ENCODE peak calls at places on chromosomes 1 and 21, in five cellular contexts. O, Z, B, F and G are unnamed samples.
A peak's percentile ranks its signal among the peaks of the same experiment; 100 is the strongest.

GRCh38 chr1:161915978-161916377 is 107.7 kb downstream of the OLFML2B start:
- DNase-seq in O (no peak), Z (no peak), B (no peak), F (no peak), G (no peak)

GRCh38 chr1:31801450-31801849 is 14.4 kb downstream of the SPOCD1 start:
- DNase-seq in O (no peak), Z (no peak), B (no peak), F (no peak), G (peak; percentile 4)

GRCh38 chr1:172003766-172004530 is 162.7 kb downstream of the DNM3 start:
- DNase-seq in O (no peak), Z (no peak), B (no peak), F (peak; percentile 13), G (no peak)

GRCh38 chr1:227886993-227887696 is 60.6 kb downstream of the WNT9A start:
- DNase-seq in O (peak; percentile 71), Z (peak; percentile 79), B (no peak), F (peak; percentile 45), G (peak; percentile 9)

GRCh38 chr1:100995196-100995983 is 30.2 kb downstream of the DPH5 start:
- DNase-seq in O (no peak), Z (no peak), B (no peak), F (no peak), G (no peak)

GRCh38 chr1:243848165-243849088 is 1.6 kb downstream of the AKT3 start:
- DNase-seq in O (no peak), Z (no peak), B (no peak), F (no peak), G (no peak)

GRCh38 chr1:220137006-220137794 is 43.3 kb downstream of the IARS2 start:
- DNase-seq in O (no peak), Z (no peak), B (no peak), F (peak; percentile 47), G (no peak)

GRCh38 chr1:29461115-29461739 is 224.9 kb downstream of the PTPRU start:
- DNase-seq in O (no peak), Z (no peak), B (no peak), F (no peak), G (no peak)

GRCh38 chr1:214842856-214843255 is 239.7 kb upstream of the KCNK2 start:
- DNase-seq in O (no peak), Z (no peak), B (no peak), F (no peak), G (no peak)

GRCh38 chr21:14543983-14544382 is 2.1 kb downstream of the SAMSN1 start:
- DNase-seq in O (no peak), Z (no peak), B (no peak), F (no peak), G (no peak)

GRCh38 chr1:214439352-214440119 is 111.9 kb downstream of the PTPN14 start:
- DNase-seq in O (peak; percentile 58), Z (no peak), B (peak; percentile 21), F (peak; percentile 67), G (no peak)

GRCh38 chr1:153288634-153289275 is 24.0 kb downstream of the PGLYRP3 start:
- DNase-seq in O (no peak), Z (no peak), B (no peak), F (no peak), G (no peak)

GRCh38 chr1:76949503-76949902 is 82.2 kb downstream of the ST6GALNAC5 start:
- DNase-seq in O (no peak), Z (no peak), B (no peak), F (no peak), G (no peak)

GRCh38 chr1:92291372-92291999 is 7.3 kb downstream of the GLMN start:
- DNase-seq in O (no peak), Z (no peak), B (no peak), F (peak; percentile 83), G (no peak)

GRCh38 chr1:192635939-192636338 is at the start of gene RGS13:
- DNase-seq in O (no peak), Z (no peak), B (no peak), F (no peak), G (no peak)

GRCh38 chr1:112285808-112286207 is 110.2 kb upstream of the CTTNBP2NL start:
- DNase-seq in O (no peak), Z (no peak), B (no peak), F (no peak), G (no peak)

GRCh38 chr1:7721940-7722669 is 49.0 kb upstream of the VAMP3 start:
- DNase-seq in O (no peak), Z (no peak), B (no peak), F (no peak), G (no peak)

GRCh38 chr1:24673336-24673735 is 30.2 kb downstream of the SRRM1 start:
- DNase-seq in O (no peak), Z (no peak), B (no peak), F (peak; percentile 16), G (no peak)

GRCh38 chr1:226654508-226655124 is 84.5 kb downstream of the ITPKB start:
- DNase-seq in O (no peak), Z (no peak), B (peak; percentile 10), F (no peak), G (no peak)

GRCh38 chr1:21115098-21115760 is 61.5 kb downstream of the EIF4G3 start:
- DNase-seq in O (no peak), Z (no peak), B (no peak), F (no peak), G (no peak)

GRCh38 chr1:234672349-234673135 is 62.6 kb upstream of the IRF2BP2 start:
- DNase-seq in O (no peak), Z (no peak), B (no peak), F (no peak), G (no peak)

GRCh38 chr1:12475947-12476346 is 142.1 kb downstream of the DHRS3 start:
- DNase-seq in O (no peak), Z (no peak), B (no peak), F (no peak), G (no peak)

GRCh38 chr1:155226910-155227260 is 18.4 kb downstream of the MTX1 start:
- DNase-seq in O (peak; percentile 53), Z (peak; percentile 81), B (peak; percentile 56), F (peak; percentile 45), G (peak; percentile 53)

GRCh38 chr1:67285780-67286488 is 21.7 kb upstream of the IL12RB2 start:
- DNase-seq in O (no peak), Z (no peak), B (no peak), F (no peak), G (no peak)

GRCh38 chr1:156669794-156670193 is 7.4 kb downstream of the NES start:
- DNase-seq in O (peak; percentile 10), Z (no peak), B (no peak), F (no peak), G (no peak)

GRCh38 chr1:219042769-219043168 is 130.9 kb upstream of the LYPLAL1 start:
- DNase-seq in O (no peak), Z (no peak), B (no peak), F (no peak), G (no peak)

GRCh38 chr1:7670334-7671145 is 100.6 kb upstream of the VAMP3 start:
- DNase-seq in O (no peak), Z (no peak), B (peak; percentile 61), F (no peak), G (no peak)

GRCh38 chr1:143699731-143700130 is 272.1 kb downstream of the FAM72C start:
- DNase-seq in O (no peak), Z (no peak), B (no peak), F (no peak), G (no peak)

GRCh38 chr1:94394247-94394646 is 23.9 kb upstream of the ABCD3 start:
- DNase-seq in O (no peak), Z (no peak), B (no peak), F (no peak), G (no peak)

GRCh38 chr1:94395748-94396309 is 22.4 kb upstream of the ABCD3 start:
- DNase-seq in O (no peak), Z (no peak), B (no peak), F (no peak), G (no peak)

GRCh38 chr1:94398356-94398755 is 19.8 kb upstream of the ABCD3 start:
- DNase-seq in O (no peak), Z (no peak), B (no peak), F (no peak), G (no peak)

GRCh38 chr1:94395231-94395630 is 23.0 kb upstream of the ABCD3 start:
- DNase-seq in O (no peak), Z (no peak), B (no peak), F (no peak), G (no peak)

GRCh38 chr1:94396356-94396755 is 21.8 kb upstream of the ABCD3 start:
- DNase-seq in O (no peak), Z (no peak), B (no peak), F (peak; percentile 22), G (no peak)
- TF ChIP-seq CTCF in O (no peak), Z (no peak), B (no peak), F (peak; percentile 19), G (peak; percentile 46)

GRCh38 chr21:46154955-46155513 is 345 bp downstream of the FTCD start:
- DNase-seq in O (peak; percentile 18), Z (peak; percentile 59), B (no peak), F (no peak), G (peak; percentile 27)

GRCh38 chr21:46154155-46154954 is 1.0 kb downstream of the FTCD start:
- DNase-seq in O (peak; percentile 36), Z (peak; percentile 67), B (peak; percentile 11), F (no peak), G (peak; percentile 27)

GRCh38 chr21:46151989-46152938 is 3.1 kb downstream of the FTCD start:
- DNase-seq in O (peak; percentile 33), Z (peak; percentile 58), B (peak; percentile 17), F (no peak), G (peak; percentile 34)

GRCh38 chr21:46152939-46153258 is 2.5 kb downstream of the FTCD start:
- DNase-seq in O (peak; percentile 52), Z (peak; percentile 68), B (peak; percentile 16), F (no peak), G (peak; percentile 41)

GRCh38 chr21:46153259-46154154 is 1.9 kb downstream of the FTCD start:
- DNase-seq in O (peak; percentile 80), Z (peak; percentile 72), B (peak; percentile 63), F (peak; percentile 60), G (peak; percentile 69)
- TF ChIP-seq CTCF in O (peak; percentile 55), Z (peak; percentile 54), B (peak; percentile 44), F (peak; percentile 80), G (peak; percentile 53)

GRCh38 chr1:201481004-201481380 is 12.0 kb upstream of the PHLDA3 start:
- DNase-seq in O (no peak), Z (no peak), B (no peak), F (no peak), G (no peak)
- TF ChIP-seq CTCF in O (no peak), Z (no peak), B (no peak), F (no peak), G (no peak)

DNA sequence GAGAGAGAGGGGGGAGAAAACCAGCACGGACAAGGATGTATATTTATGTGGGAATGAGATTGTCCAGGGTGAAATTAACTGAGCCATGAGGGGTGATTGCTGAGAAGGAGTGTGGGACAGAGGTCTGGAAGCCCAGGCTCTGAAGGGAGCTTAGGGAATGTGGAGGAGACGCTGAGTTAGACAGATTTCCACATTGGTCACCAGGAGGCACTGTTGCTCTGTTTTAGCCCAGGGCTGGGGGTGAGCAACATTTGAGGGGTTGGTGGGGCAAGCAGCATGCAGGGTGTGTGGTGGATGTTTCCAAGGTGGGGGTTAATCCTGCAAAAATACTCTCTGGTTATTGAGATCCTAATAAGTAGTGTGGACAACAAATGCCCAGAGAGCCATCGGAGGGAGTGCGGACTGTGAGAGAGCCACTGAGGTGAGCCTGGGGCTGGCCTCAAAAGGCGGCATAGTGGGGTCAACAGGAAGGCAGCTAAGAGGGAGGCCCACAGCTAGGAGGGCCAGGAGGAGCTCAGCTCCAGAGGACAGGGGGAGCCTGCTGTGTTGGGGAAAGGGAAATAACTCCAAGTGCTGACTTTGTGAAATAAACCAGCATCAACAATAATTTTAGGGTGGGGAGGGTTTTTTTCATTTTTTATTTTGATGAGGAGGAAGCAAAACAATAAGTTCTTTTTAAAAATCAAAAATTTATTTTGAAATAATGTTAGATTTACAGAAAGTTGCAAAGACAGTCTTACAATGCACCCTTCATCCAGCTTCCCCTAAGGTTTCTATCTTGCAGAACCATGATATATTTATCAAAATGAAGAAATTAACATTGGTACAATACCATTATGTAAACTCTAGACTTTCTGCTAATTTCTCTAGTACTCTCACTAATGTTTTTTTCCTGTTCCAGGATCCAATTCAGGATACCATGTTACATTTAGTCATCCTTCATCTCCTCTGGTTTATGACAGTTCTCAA is 82.8 kb upstream of the CD34 start:
- DNase-seq in O (no peak), Z (no peak), B (no peak), F (peak; percentile 26), G (no peak)
- TF ChIP-seq CTCF in O (no peak), Z (no peak), B (no peak), F (peak; percentile 43), G (no peak)